ENCODE peak calls at places on chromosome 2, in seven cellular contexts. One of them, this sample, is unnamed.

GRCh38 chr2:238029853-238030252 is 30.9 kb upstream of the SCLY start:
- DNase-seq in AG10803: no peak
- DNase-seq in HL-60: no peak
- DNase-seq in GM12865: no peak
- DNase-seq in psoas muscle: no peak
- DNase-seq in GM12864: no peak
- DNase-seq in fibroblast of lung: no peak
- DNase-seq in this sample: no peak

GRCh38 chr2:116517936-116518335 is 1296.6 kb upstream of the DDX18 start:
- DNase-seq in AG10803: no peak
- DNase-seq in HL-60: no peak
- DNase-seq in GM12865: no peak
- DNase-seq in psoas muscle: no peak
- DNase-seq in GM12864: no peak
- DNase-seq in fibroblast of lung: no peak
- DNase-seq in this sample: no peak

GRCh38 chr2:239157766-239158165 is 243.1 kb downstream of the HDAC4 start:
- DNase-seq in AG10803: no peak
- DNase-seq in HL-60: no peak
- DNase-seq in GM12865: peak; percentile 45
- DNase-seq in psoas muscle: peak; percentile 57
- DNase-seq in GM12864: no peak
- DNase-seq in fibroblast of lung: no peak
- DNase-seq in this sample: no peak

GRCh38 chr2:156986339-156986988 is 271.0 kb upstream of the GALNT5 start:
- DNase-seq in AG10803: no peak
- DNase-seq in HL-60: no peak
- DNase-seq in GM12865: peak; percentile 4
- DNase-seq in psoas muscle: no peak
- DNase-seq in GM12864: no peak
- DNase-seq in fibroblast of lung: no peak
- DNase-seq in this sample: no peak

GRCh38 chr2:10971855-10972348 is 60.2 kb downstream of the KCNF1 start:
- DNase-seq in AG10803: no peak
- DNase-seq in HL-60: no peak
- DNase-seq in GM12865: no peak
- DNase-seq in psoas muscle: no peak
- DNase-seq in GM12864: no peak
- DNase-seq in fibroblast of lung: no peak
- DNase-seq in this sample: no peak

GRCh38 chr2:202361133-202361532 is 15.0 kb upstream of the BMPR2 start:
- DNase-seq in AG10803: peak; percentile 71
- DNase-seq in HL-60: no peak
- DNase-seq in GM12865: no peak
- DNase-seq in psoas muscle: no peak
- DNase-seq in GM12864: no peak
- DNase-seq in fibroblast of lung: no peak
- DNase-seq in this sample: no peak

GRCh38 chr2:20182241-20182931 is 42.5 kb downstream of the SDC1 start:
- DNase-seq in AG10803: peak; percentile 51
- DNase-seq in HL-60: no peak
- DNase-seq in GM12865: no peak
- DNase-seq in psoas muscle: peak; percentile 72
- DNase-seq in GM12864: no peak
- DNase-seq in fibroblast of lung: peak; percentile 87
- DNase-seq in this sample: no peak

GRCh38 chr2:25964891-25965290 is 17.4 kb downstream of the KIF3C start:
- DNase-seq in AG10803: no peak
- DNase-seq in HL-60: no peak
- DNase-seq in GM12865: no peak
- DNase-seq in psoas muscle: no peak
- DNase-seq in GM12864: no peak
- DNase-seq in fibroblast of lung: peak; percentile 75
- DNase-seq in this sample: no peak

GRCh38 chr2:220273082-220273481 is 645.7 kb downstream of the SLC4A3 start:
- DNase-seq in AG10803: no peak
- DNase-seq in HL-60: no peak
- DNase-seq in GM12865: no peak
- DNase-seq in psoas muscle: no peak
- DNase-seq in GM12864: no peak
- DNase-seq in fibroblast of lung: no peak
- DNase-seq in this sample: no peak

GRCh38 chr2:127044977-127045654 is 61.8 kb downstream of the BIN1 start:
- DNase-seq in AG10803: no peak
- DNase-seq in HL-60: no peak
- DNase-seq in GM12865: no peak
- DNase-seq in psoas muscle: peak; percentile 70
- DNase-seq in GM12864: no peak
- DNase-seq in fibroblast of lung: no peak
- DNase-seq in this sample: no peak

GRCh38 chr2:212842544-212843185 is 304.1 kb upstream of the ERBB4 start:
- DNase-seq in AG10803: peak; percentile 82
- DNase-seq in HL-60: no peak
- DNase-seq in GM12865: no peak
- DNase-seq in psoas muscle: no peak
- DNase-seq in GM12864: no peak
- DNase-seq in fibroblast of lung: peak; percentile 88
- DNase-seq in this sample: no peak

DNA sequence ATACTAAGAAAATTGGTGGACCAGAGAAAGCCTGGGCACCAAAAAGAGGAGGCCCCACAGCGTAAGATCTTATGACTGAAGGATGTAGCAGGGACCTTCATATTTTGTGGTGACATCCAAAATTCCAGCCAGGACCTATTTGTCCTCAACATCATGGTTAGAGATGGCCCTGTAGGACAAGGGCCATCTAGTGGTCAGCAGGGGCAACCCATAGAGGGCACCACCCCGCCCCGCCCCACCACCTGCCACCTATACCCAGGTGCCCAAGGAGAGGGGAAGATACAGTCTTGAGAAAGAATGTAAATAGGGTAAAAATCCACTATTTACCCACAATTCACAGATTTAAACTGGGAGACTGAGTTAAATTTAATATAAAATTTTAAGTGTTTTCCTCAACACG is 59.6 kb upstream of the TMEM163 start:
- DNase-seq in AG10803: no peak
- DNase-seq in HL-60: no peak
- DNase-seq in GM12865: no peak
- DNase-seq in psoas muscle: no peak
- DNase-seq in GM12864: no peak
- DNase-seq in fibroblast of lung: no peak
- DNase-seq in this sample: no peak
- TF ChIP-seq CTCF in AG10803: no peak
- TF ChIP-seq CTCF in HL-60: no peak
- TF ChIP-seq CTCF in GM12865: peak; percentile 13
- TF ChIP-seq CTCF in psoas muscle: no peak
- TF ChIP-seq CTCF in GM12864: peak; percentile 28
- TF ChIP-seq CTCF in fibroblast of lung: no peak
- TF ChIP-seq CTCF in this sample: peak; percentile 59

GRCh38 chr2:27249891-27250651 is 12.8 kb downstream of the SLC30A3 start:
- DNase-seq in AG10803: peak; percentile 22
- DNase-seq in HL-60: peak; percentile 38
- DNase-seq in GM12865: peak; percentile 69
- DNase-seq in psoas muscle: peak; percentile 81
- DNase-seq in GM12864: no peak
- DNase-seq in fibroblast of lung: peak; percentile 20
- DNase-seq in this sample: peak; percentile 82
- TF ChIP-seq CTCF in AG10803: peak; percentile 59
- TF ChIP-seq CTCF in HL-60: peak; percentile 66
- TF ChIP-seq CTCF in GM12865: peak; percentile 85
- TF ChIP-seq CTCF in psoas muscle: peak; percentile 77
- TF ChIP-seq CTCF in GM12864: peak; percentile 79
- TF ChIP-seq CTCF in fibroblast of lung: peak; percentile 77
- TF ChIP-seq CTCF in this sample: peak; percentile 86

GRCh38 chr2:228974169-228974568 is 296.9 kb downstream of the PID1 start:
- DNase-seq in AG10803: no peak
- DNase-seq in HL-60: no peak
- DNase-seq in GM12865: no peak
- DNase-seq in psoas muscle: no peak
- DNase-seq in GM12864: no peak
- DNase-seq in fibroblast of lung: no peak
- DNase-seq in this sample: no peak
- TF ChIP-seq CTCF in AG10803: no peak
- TF ChIP-seq CTCF in HL-60: no peak
- TF ChIP-seq CTCF in GM12865: no peak
- TF ChIP-seq CTCF in psoas muscle: no peak
- TF ChIP-seq CTCF in GM12864: no peak
- TF ChIP-seq CTCF in fibroblast of lung: no peak
- TF ChIP-seq CTCF in this sample: no peak

GRCh38 chr2:236748385-236748784 is 178.8 kb downstream of the ACKR3 start:
- DNase-seq in AG10803: no peak
- DNase-seq in HL-60: peak; percentile 66
- DNase-seq in GM12865: no peak
- DNase-seq in psoas muscle: peak; percentile 70
- DNase-seq in GM12864: no peak
- DNase-seq in fibroblast of lung: no peak
- DNase-seq in this sample: no peak
- TF ChIP-seq CTCF in AG10803: no peak
- TF ChIP-seq CTCF in HL-60: no peak
- TF ChIP-seq CTCF in GM12865: no peak
- TF ChIP-seq CTCF in psoas muscle: no peak
- TF ChIP-seq CTCF in GM12864: no peak
- TF ChIP-seq CTCF in fibroblast of lung: no peak
- TF ChIP-seq CTCF in this sample: no peak

DNA sequence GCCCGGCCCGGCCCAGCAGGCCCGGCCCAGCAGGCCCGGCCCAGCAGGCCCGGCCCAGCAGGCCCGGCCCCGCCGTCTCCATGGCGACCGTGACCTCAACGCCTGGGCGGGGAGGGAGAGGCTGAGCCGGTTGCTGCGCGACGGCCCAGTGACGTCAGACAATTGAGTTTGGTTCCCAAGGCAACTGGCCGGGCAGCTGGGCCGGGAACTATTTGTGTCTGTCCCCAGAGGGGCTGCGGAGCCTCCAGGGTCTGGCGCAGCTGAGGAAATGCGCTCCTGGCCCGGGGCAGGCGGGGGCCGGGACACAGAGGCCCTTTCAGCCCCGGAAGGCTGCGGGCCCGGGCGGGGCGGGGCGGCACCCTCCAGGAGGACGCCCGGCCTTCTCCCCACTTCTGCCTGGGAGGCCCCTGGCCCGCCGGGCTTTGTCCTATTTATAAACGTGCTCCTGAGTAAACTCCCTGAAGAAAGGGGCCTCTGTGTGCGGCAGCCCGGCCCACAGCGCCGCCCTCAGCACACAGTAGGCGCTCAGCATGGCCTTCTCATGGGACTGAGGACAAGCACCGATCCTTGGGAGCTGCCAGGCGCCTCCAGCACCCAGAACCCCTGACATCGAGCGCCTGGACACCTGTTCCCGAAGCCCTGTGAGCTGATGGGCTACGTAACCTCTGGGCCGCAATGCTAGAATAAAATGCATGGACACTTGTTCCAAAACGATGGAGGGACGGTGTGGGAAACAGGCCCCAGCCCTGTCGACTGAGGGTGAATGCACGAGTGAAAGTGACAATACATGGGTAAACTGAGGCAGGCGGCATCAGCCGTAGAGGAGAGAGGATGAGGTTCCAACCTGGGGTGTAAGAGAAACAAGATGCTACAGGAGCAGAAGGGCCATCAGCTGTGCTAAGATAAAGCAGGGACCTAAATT is 12.3 kb downstream of the TEX44 start:
- DNase-seq in AG10803: peak; percentile 98
- DNase-seq in HL-60: peak; percentile 82
- DNase-seq in GM12865: peak; percentile 96
- DNase-seq in psoas muscle: peak; percentile 100
- DNase-seq in GM12864: peak; percentile 76
- DNase-seq in fibroblast of lung: peak; percentile 96
- DNase-seq in this sample: peak; percentile 99
- TF ChIP-seq CTCF in AG10803: no peak
- TF ChIP-seq CTCF in HL-60: no peak
- TF ChIP-seq CTCF in GM12865: no peak
- TF ChIP-seq CTCF in psoas muscle: no peak
- TF ChIP-seq CTCF in GM12864: no peak
- TF ChIP-seq CTCF in fibroblast of lung: no peak
- TF ChIP-seq CTCF in this sample: peak; percentile 21